ENCODE peak calls at places on chromosomes 7 and 10, in four cellular contexts. One of them, this sample, is unnamed.
A peak's percentile ranks its signal among the peaks of the same experiment; 100 is the strongest.

GRCh38 chr10:76309744-76310441 is 878.5 kb downstream of the LRMDA start:
- DNase-seq in GM20000: no peak
- DNase-seq in GM10248: no peak
- DNase-seq in lung: no peak
- DNase-seq in this sample: no peak

GRCh38 chr7:151327659-151328058 is 14.0 kb upstream of the NUB1 start:
- DNase-seq in GM20000: no peak
- DNase-seq in GM10248: no peak
- DNase-seq in lung: no peak
- DNase-seq in this sample: no peak

GRCh38 chr10:26714816-26715487 is 17.5 kb downstream of the PDSS1 start:
- DNase-seq in GM20000: no peak
- DNase-seq in GM10248: no peak
- DNase-seq in lung: no peak
- DNase-seq in this sample: no peak

GRCh38 chr10:79299397-79300370 is 47.6 kb upstream of the PPIF start:
- DNase-seq in GM20000: no peak
- DNase-seq in GM10248: no peak
- DNase-seq in lung: no peak
- DNase-seq in this sample: no peak

GRCh38 chr10:10471758-10472157 is 545.9 kb upstream of the CELF2 start:
- DNase-seq in GM20000: no peak
- DNase-seq in GM10248: no peak
- DNase-seq in lung: no peak
- DNase-seq in this sample: no peak

GRCh38 chr7:159144756-159145543 is at the start of gene VIPR2:
- DNase-seq in GM20000: no peak
- DNase-seq in GM10248: no peak
- DNase-seq in lung: no peak
- DNase-seq in this sample: no peak

GRCh38 chr7:125033506-125033905 is 103.9 kb upstream of the POT1 start:
- DNase-seq in GM20000: no peak
- DNase-seq in GM10248: no peak
- DNase-seq in lung: no peak
- DNase-seq in this sample: no peak

GRCh38 chr10:30781571-30782542 is 152.3 kb upstream of the LYZL2 start:
- DNase-seq in GM20000: no peak
- DNase-seq in GM10248: no peak
- DNase-seq in lung: no peak
- DNase-seq in this sample: no peak

GRCh38 chr10:91796332-91797076 is 1.7 kb upstream of the TNKS2 start:
- DNase-seq in GM20000: peak; percentile 43
- DNase-seq in GM10248: peak; percentile 25
- DNase-seq in lung: peak; percentile 39
- DNase-seq in this sample: no peak

GRCh38 chr7:45920543-45921380 is at the start of gene IGFBP3:
- DNase-seq in GM20000: no peak
- DNase-seq in GM10248: no peak
- DNase-seq in lung: no peak
- DNase-seq in this sample: peak; percentile 46

GRCh38 chr7:140230517-140230861 is 53.7 kb upstream of the KDM7A start:
- DNase-seq in GM20000: peak; percentile 69
- DNase-seq in GM10248: peak; percentile 50
- DNase-seq in lung: no peak
- DNase-seq in this sample: no peak

GRCh38 chr10:79178614-79179403 is 110.0 kb downstream of the ZMIZ1 start:
- DNase-seq in GM20000: no peak
- DNase-seq in GM10248: no peak
- DNase-seq in lung: no peak
- DNase-seq in this sample: no peak

GRCh38 chr10:132173185-132173584 is 13.6 kb upstream of the DPYSL4 start:
- DNase-seq in GM20000: no peak
- DNase-seq in GM10248: no peak
- DNase-seq in lung: no peak
- DNase-seq in this sample: no peak

GRCh38 chr10:100662067-100662466 is 83.3 kb upstream of the PAX2 start:
- DNase-seq in GM20000: no peak
- DNase-seq in GM10248: no peak
- DNase-seq in lung: no peak
- DNase-seq in this sample: no peak

GRCh38 chr10:58660577-58661255 is 148.0 kb downstream of the BICC1 start:
- DNase-seq in GM20000: no peak
- DNase-seq in GM10248: no peak
- DNase-seq in lung: no peak
- DNase-seq in this sample: no peak

GRCh38 chr7:22589641-22590141 is 89.7 kb upstream of the STEAP1B start:
- DNase-seq in GM20000: no peak
- DNase-seq in GM10248: no peak
- DNase-seq in lung: peak; percentile 72
- DNase-seq in this sample: no peak

GRCh38 chr10:43901302-43901701 is 252.6 kb upstream of the ZNF32 start:
- DNase-seq in GM20000: no peak
- DNase-seq in GM10248: no peak
- DNase-seq in lung: no peak
- DNase-seq in this sample: no peak
- TF ChIP-seq CTCF in GM20000: no peak
- TF ChIP-seq CTCF in GM10248: no peak
- TF ChIP-seq CTCF in lung: no peak
- TF ChIP-seq CTCF in this sample: no peak

GRCh38 chr7:149284850-149285580 is 23.0 kb downstream of the ZNF783 start:
- DNase-seq in GM20000: peak; percentile 99
- DNase-seq in GM10248: peak; percentile 99
- DNase-seq in lung: peak; percentile 95
- DNase-seq in this sample: no peak
- TF ChIP-seq CTCF in GM20000: no peak
- TF ChIP-seq CTCF in GM10248: no peak
- TF ChIP-seq CTCF in lung: peak; percentile 13
- TF ChIP-seq CTCF in this sample: no peak

GRCh38 chr7:156778201-156778600 is 114.8 kb downstream of the LMBR1 start:
- DNase-seq in GM20000: no peak
- DNase-seq in GM10248: no peak
- DNase-seq in lung: no peak
- DNase-seq in this sample: no peak
- TF ChIP-seq CTCF in GM20000: no peak
- TF ChIP-seq CTCF in GM10248: no peak
- TF ChIP-seq CTCF in lung: no peak
- TF ChIP-seq CTCF in this sample: no peak

DNA sequence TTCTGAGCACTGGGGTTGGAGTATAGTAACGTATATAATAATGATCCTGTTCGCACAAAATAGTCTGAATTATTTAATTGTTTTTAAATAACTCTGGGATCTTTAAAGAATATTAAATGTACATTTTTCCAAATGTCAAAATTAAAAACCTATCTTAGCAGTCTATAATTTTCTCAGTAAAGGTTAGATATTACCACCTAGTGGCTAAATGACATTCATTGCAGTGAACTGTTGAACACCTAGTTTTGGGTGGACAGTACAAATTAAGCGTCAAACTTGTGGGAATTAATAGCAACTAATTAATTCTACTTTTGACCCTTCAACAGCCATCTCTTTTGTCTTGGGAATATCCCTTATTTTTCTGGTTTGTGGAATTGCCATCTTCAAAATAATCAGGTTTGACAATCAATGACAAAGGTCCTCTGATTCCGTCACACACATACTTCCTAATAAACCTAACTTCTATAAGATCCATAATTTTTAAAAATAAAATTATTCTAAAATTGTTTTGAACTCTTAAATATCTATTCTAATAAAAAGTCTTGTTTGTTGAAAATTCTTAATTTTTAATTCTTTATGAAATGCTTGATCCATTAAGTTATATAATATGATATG is 165.7 kb downstream of the SEMA3D start:
- DNase-seq in GM20000: no peak
- DNase-seq in GM10248: no peak
- DNase-seq in lung: no peak
- DNase-seq in this sample: no peak
- TF ChIP-seq CTCF in GM20000: no peak
- TF ChIP-seq CTCF in GM10248: no peak
- TF ChIP-seq CTCF in lung: no peak
- TF ChIP-seq CTCF in this sample: peak; percentile 60

GRCh38 chr7:92798517-92799249 is 37.7 kb downstream of the CDK6 start:
- DNase-seq in GM20000: no peak
- DNase-seq in GM10248: no peak
- DNase-seq in lung: no peak
- DNase-seq in this sample: no peak

GRCh38 chr7:92797284-92797683 is 39.1 kb downstream of the CDK6 start:
- DNase-seq in GM20000: no peak
- DNase-seq in GM10248: no peak
- DNase-seq in lung: no peak
- DNase-seq in this sample: no peak

GRCh38 chr7:92794846-92795245 is 41.5 kb downstream of the CDK6 start:
- DNase-seq in GM20000: no peak
- DNase-seq in GM10248: no peak
- DNase-seq in lung: no peak
- DNase-seq in this sample: no peak

GRCh38 chr7:92799446-92800211 is 36.7 kb downstream of the CDK6 start:
- DNase-seq in GM20000: no peak
- DNase-seq in GM10248: no peak
- DNase-seq in lung: no peak
- DNase-seq in this sample: no peak

DNA sequence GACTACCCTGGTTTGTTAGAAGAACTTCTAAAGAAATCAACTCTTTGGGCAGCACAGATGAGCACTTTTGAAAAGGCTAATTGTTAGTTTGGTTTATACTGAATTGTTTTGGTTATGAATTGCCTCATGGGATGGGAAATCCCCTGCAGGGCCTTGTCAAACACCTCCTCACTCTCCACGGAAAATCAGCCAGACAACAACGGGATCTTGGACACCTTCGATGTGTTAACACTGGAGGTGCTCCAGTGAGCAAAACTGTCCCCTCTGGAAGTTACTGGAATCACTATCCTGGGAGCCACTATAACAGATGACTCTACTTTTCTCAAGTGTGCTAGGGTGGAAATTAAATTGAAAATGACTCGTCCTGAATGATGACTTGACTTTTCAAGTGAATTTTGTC is 38.7 kb downstream of the CDK6 start:
- DNase-seq in GM20000: no peak
- DNase-seq in GM10248: peak; percentile 13
- DNase-seq in lung: no peak
- DNase-seq in this sample: no peak
- TF ChIP-seq CTCF in GM20000: no peak
- TF ChIP-seq CTCF in GM10248: no peak
- TF ChIP-seq CTCF in lung: no peak
- TF ChIP-seq CTCF in this sample: no peak

DNA sequence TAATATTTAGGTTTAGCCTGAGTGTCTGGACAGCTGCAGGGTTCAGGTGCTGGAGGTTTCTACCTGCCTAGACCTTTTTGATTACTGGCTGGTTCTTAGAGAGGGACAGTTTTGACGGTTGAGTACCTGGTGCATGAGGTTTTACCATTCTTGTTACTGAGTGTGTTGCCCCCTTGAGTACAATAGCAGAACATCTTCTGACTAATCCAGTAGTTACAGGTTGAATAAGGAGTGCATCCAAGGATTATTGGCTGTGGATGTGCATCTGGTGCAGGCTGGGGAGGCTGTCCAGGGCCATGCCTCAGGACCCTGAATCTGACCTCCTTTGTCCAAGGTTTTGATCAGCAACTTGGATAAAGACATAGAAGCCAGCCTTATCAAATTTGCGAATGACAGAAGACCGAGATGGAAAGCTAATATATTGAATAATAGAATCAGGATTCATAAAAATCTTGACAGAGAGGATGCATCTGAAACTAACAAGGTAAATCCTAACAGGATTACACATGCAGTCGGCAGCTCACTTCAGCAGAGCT is 23.1 kb downstream of the PLPP4 start:
- DNase-seq in GM20000: no peak
- DNase-seq in GM10248: no peak
- DNase-seq in lung: no peak
- DNase-seq in this sample: no peak
- TF ChIP-seq CTCF in GM20000: no peak
- TF ChIP-seq CTCF in GM10248: no peak
- TF ChIP-seq CTCF in lung: no peak
- TF ChIP-seq CTCF in this sample: peak; percentile 19

GRCh38 chr7:30159698-30160143 is 24.9 kb downstream of the MTURN start:
- DNase-seq in GM20000: no peak
- DNase-seq in GM10248: no peak
- DNase-seq in lung: no peak
- DNase-seq in this sample: no peak
- TF ChIP-seq CTCF in GM20000: no peak
- TF ChIP-seq CTCF in GM10248: no peak
- TF ChIP-seq CTCF in lung: no peak
- TF ChIP-seq CTCF in this sample: peak; percentile 26

DNA sequence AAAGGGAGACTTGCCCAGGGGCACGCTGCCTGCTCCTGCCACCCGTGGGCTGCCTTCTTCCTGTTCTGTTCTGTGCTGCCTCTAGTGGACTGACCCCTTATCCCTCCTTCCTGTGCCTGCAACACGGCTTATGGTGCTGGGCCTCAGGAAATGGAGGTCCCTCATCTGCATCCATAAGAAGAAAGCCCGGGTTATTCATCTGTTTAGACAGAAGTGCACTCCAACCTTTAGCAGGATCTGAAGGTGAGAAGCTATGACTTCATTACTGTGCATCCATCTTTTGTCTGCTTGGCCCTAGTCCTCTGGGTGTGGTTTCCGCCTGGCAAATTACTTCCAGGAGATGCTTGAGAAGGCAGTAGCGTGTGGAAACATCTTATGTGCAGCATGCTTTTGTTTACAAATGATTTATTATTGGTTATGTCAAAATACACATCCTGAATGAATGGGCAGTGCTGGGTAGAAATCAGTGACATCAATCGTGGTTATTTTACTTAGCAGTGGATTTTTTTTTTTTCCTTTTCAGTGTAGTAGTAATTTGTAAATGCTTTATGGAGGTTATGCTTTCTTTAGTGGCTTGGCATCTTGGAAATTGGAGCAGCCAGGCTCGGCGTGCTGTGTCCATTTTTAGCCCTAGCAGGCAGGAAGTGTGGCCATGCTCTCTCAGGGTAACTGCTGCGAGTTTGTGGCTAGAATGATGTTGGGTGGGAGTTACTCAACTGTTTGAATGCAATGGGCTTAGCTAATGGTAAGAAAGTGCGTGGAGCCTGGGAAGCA is 12.7 kb downstream of the PTPRE start:
- DNase-seq in GM20000: no peak
- DNase-seq in GM10248: no peak
- DNase-seq in lung: no peak
- DNase-seq in this sample: no peak
- TF ChIP-seq CTCF in GM20000: no peak
- TF ChIP-seq CTCF in GM10248: no peak
- TF ChIP-seq CTCF in lung: no peak
- TF ChIP-seq CTCF in this sample: no peak

This sample was measured in D721Med.